ENCODE peak calls at places on chromosomes 13 and 19, in eight cellular contexts. G is GM04503; H is activated CD8-positive, alpha-beta memory T cell treated with anti-CD3 and anti-CD28 coated beads for 1 hour; V is type B pancreatic cell; J is activated effector memory CD4-positive, alpha-beta T cell treated with Interleukin-2 at 50 U/mL for 16 hours; A is activated CD8-positive, alpha-beta T cell treated with anti-CD3 and anti-CD28 coated beads for 36 hours; Z is activated naive CD8-positive, alpha-beta T cell treated with anti-CD3 and anti-CD28 coated beads, Interleukin-2, amount 50 U/mL, for 16 hours; B is nephron progenitor cell. K is an unnamed sample.

GRCh38 chr19:17766543-17767131 is 15.4 kb downstream of the FCHO1 start:
- DNase-seq in A (peak; percentile 66), J (no peak), B (peak; percentile 86), G (no peak), H (no peak), Z (no peak), V (peak; percentile 84), K (no peak)

GRCh38 chr19:6587998-6588507 is 2.9 kb downstream of the CD70 start:
- DNase-seq in G (no peak), Z (no peak), V (no peak), J (no peak), H (no peak), A (peak; percentile 9), B (no peak), K (no peak)

GRCh38 chr19:39223703-39224279 is 19.7 kb upstream of the SYCN start:
- DNase-seq in Z (no peak), G (no peak), V (no peak), A (peak; percentile 48), H (no peak), J (no peak), B (peak; percentile 71), K (no peak)

GRCh38 chr13:98025480-98026025 is 72.1 kb downstream of the IPO5 start:
- DNase-seq in V (no peak), H (no peak), G (no peak), B (no peak), A (no peak), J (no peak), Z (no peak), K (no peak)

GRCh38 chr13:102028846-102029245 is 373.0 kb downstream of the FGF14 start:
- DNase-seq in H (no peak), G (no peak), V (no peak), B (no peak), J (no peak), A (no peak), Z (no peak), K (no peak)

GRCh38 chr13:32426191-32426980 is 1.5 kb downstream of the N4BP2L1 start:
- DNase-seq in B (no peak), H (no peak), V (no peak), Z (no peak), J (peak; percentile 15), G (no peak), A (peak; percentile 56), K (no peak)

GRCh38 chr13:113033498-113033897 is 64.5 kb downstream of the MCF2L start:
- DNase-seq in J (no peak), V (no peak), H (no peak), G (no peak), B (no peak), Z (no peak), A (no peak), K (no peak)

GRCh38 chr19:16244091-16244490 is 46.4 kb downstream of the AP1M1 start:
- DNase-seq in V (no peak), A (no peak), J (no peak), Z (no peak), B (no peak), G (peak; percentile 34), H (no peak), K (no peak)

GRCh38 chr13:113598481-113598880 is 13.9 kb downstream of the TFDP1 start:
- DNase-seq in A (no peak), V (no peak), Z (no peak), G (no peak), H (no peak), J (no peak), B (no peak), K (no peak)

GRCh38 chr19:1112254-1113208 is 8.7 kb downstream of the GPX4 start:
- DNase-seq in A (no peak), H (no peak), J (no peak), V (no peak), B (peak; percentile 69), G (no peak), Z (no peak), K (no peak)

GRCh38 chr13:47639716-47640447 is 361.2 kb downstream of the SUCLA2 start:
- DNase-seq in G (no peak), H (no peak), A (no peak), V (no peak), J (no peak), B (no peak), Z (no peak), K (no peak)

GRCh38 chr13:66994097-66994496 is 236.0 kb downstream of the PCDH9 start:
- DNase-seq in B (peak; percentile 75), H (no peak), A (peak; percentile 40), Z (no peak), J (no peak), V (peak; percentile 70), G (no peak), K (peak; percentile 35)

GRCh38 chr19:15291666-15292065 is 40.7 kb downstream of the BRD4 start:
- DNase-seq in J (no peak), G (no peak), Z (no peak), H (no peak), A (no peak), V (no peak), B (no peak), K (no peak)

GRCh38 chr19:21322528-21322927 is 6.7 kb downstream of the ZNF708 start:
- DNase-seq in B (no peak), Z (no peak), V (no peak), G (no peak), A (no peak), H (no peak), J (no peak), K (no peak)

GRCh38 chr13:98480915-98481510 is 95.9 kb downstream of the STK24 start:
- DNase-seq in J (no peak), G (no peak), B (no peak), H (no peak), V (no peak), Z (no peak), A (peak; percentile 73), K (no peak)

GRCh38 chr19:2867025-2867991 is at the start of gene ZNF556:
- DNase-seq in G (peak; percentile 81), J (no peak), B (no peak), H (no peak), A (peak; percentile 26), Z (no peak), V (no peak), K (no peak)

K was measured in kidney epithelial cell.